ENCODE peak calls at places on chromosomes 2 and 18, in ten cellular contexts. E is ELF-1; T is A549; I is heart left ventricle; G is stimulated activated CD4-positive, alpha-beta T cell treated with anti-CD3 and anti-CD28 coated beads, Interleukin-1b, Interleukin-23, amount 100 ng/mL, for 4 hours; Y is activated CD4-positive, alpha-beta T cell treated with anti-CD3 and anti-CD28 coated beads for 36 hours; V is aorta; F is pulmonary artery endothelial cell; U is fibroblast of the aortic adventitia; S is ACHN. D is an unnamed sample.

GRCh38 chr2:56127773-56128170 is 56.0 kb upstream of the CCDC85A start:
- DNase-seq in G (no peak), Y (no peak), S (no peak), I (no peak), U (no peak), T (no peak), V (no peak), F (no peak), E (no peak), D (no peak)

GRCh38 chr18:74196220-74197119 is 48.1 kb downstream of the TIMM21 start:
- DNase-seq in V (no peak), U (peak), F (peak), E (peak), T (peak), S (peak), G (no peak), I (no peak), Y (peak), D (peak)

GRCh38 chr2:109470121-109470921 is 143.4 kb downstream of the SEPTIN10 start:
- DNase-seq in V (peak), I (no peak), E (peak), T (no peak), Y (no peak), F (peak), S (no peak), U (peak), G (no peak), D (peak)

GRCh38 chr2:28586864-28587263 is 91.0 kb downstream of the PLB1 start:
- DNase-seq in Y (peak), U (no peak), F (no peak), T (no peak), V (no peak), E (no peak), I (no peak), G (no peak), S (no peak), D (no peak)

GRCh38 chr2:39243469-39244123 is at the start of gene CDKL4:
- DNase-seq in G (peak), I (peak), F (no peak), V (no peak), Y (peak), E (peak), U (no peak), S (no peak), T (no peak), D (peak)

GRCh38 chr2:96760986-96761832 is 507 bp downstream of the CNNM4 start:
- DNase-seq in S (peak), F (no peak), U (peak), I (peak), E (peak), T (no peak), G (no peak), V (peak), Y (peak), D (peak)

GRCh38 chr2:170819941-170820646 is 3.4 kb downstream of the GAD1 start:
- DNase-seq in Y (peak), F (no peak), V (no peak), G (no peak), U (no peak), E (peak), T (no peak), I (no peak), S (no peak), D (no peak)

GRCh38 chr18:49628993-49629795 is 67.3 kb downstream of the LIPG start:
- DNase-seq in F (no peak), G (no peak), U (peak), T (no peak), Y (no peak), V (no peak), S (no peak), I (peak), E (no peak), D (no peak)

GRCh38 chr2:6412533-6413085 is 453.1 kb downstream of the CMPK2 start:
- DNase-seq in F (no peak), V (no peak), U (peak), G (no peak), E (no peak), S (peak), T (no peak), I (no peak), Y (no peak), D (peak)

GRCh38 chr2:21330786-21331391 is 207.1 kb downstream of the TDRD15 start:
- DNase-seq in Y (no peak), F (no peak), G (no peak), I (no peak), V (no peak), T (no peak), S (no peak), U (no peak), E (no peak), D (no peak)

GRCh38 chr18:55998071-55998522 is 410.1 kb upstream of the TCF4 start:
- DNase-seq in F (no peak), S (no peak), Y (no peak), T (no peak), G (no peak), E (peak), V (no peak), U (peak), I (no peak), D (peak)

GRCh38 chr2:121019073-121019472 is 265.9 kb downstream of the TFCP2L1 start:
- DNase-seq in F (no peak), V (no peak), I (no peak), Y (no peak), U (no peak), E (peak), G (no peak), T (no peak), S (no peak), D (no peak)

GRCh38 chr2:43832457-43832856 is 6.2 kb downstream of the ABCG5 start:
- DNase-seq in S (no peak), G (no peak), U (peak), I (no peak), Y (no peak), V (no peak), T (no peak), F (no peak), E (peak), D (peak)

D was measured in foreskin fibroblast.